ENCODE peak calls at places on chromosomes 7 and 10, in five cellular contexts. M is adrenal gland, Y is ovary, V is A549, B is IMR-90. K is an unnamed sample. For H3K4me1, the result is how much of the 10 kb centered on the place peaks cover.

GRCh38 chr7:134552105-134552504 is 3.2 kb downstream of the AKR1B15 start:
- DNase-seq in V (peak), B (peak), Y (no peak), M (no peak), K (no peak)

GRCh38 chr10:129491123-129491734 is 24.2 kb downstream of the MGMT start:
- DNase-seq in B (peak), M (no peak), Y (no peak), V (peak), K (no peak)

GRCh38 chr10:91758303-91759146 is 39.7 kb upstream of the TNKS2 start:
- DNase-seq in Y (no peak), B (peak), V (peak), M (no peak), K (no peak)

GRCh38 chr10:43957267-43958070 is 308.8 kb upstream of the ZNF32 start:
- DNase-seq in Y (no peak), B (no peak), V (no peak), M (no peak), K (peak)

GRCh38 chr10:48519731-48520506 is 85.0 kb downstream of the ARHGAP22 start:
- DNase-seq in B (no peak), Y (no peak), M (no peak), V (no peak), K (peak)

GRCh38 chr7:134941185-134941900 is 45.0 kb upstream of the AGBL3 start:
- DNase-seq in M (no peak), V (peak), B (peak), Y (no peak), K (no peak)

GRCh38 chr10:23826399-23826798 is 382.5 kb upstream of the KIAA1217 start:
- DNase-seq in M (peak), B (no peak), Y (no peak), V (peak), K (no peak)

GRCh38 chr7:47795631-47796030 is 152.6 kb downstream of the PKD1L1 start:
- DNase-seq in V (no peak), Y (no peak), M (no peak), B (peak), K (no peak)

GRCh38 chr7:127798023-127798422 is 146.0 kb downstream of the SND1 start:
- DNase-seq in V (no peak), B (no peak), Y (no peak), M (peak), K (no peak)

GRCh38 chr7:20328692-20329091 is 2.0 kb upstream of the ITGB8 start:
- DNase-seq in V (no peak), B (no peak), Y (no peak), M (no peak), K (no peak)

GRCh38 chr10:36437367-36437766 is 688.0 kb upstream of the ANKRD30A start:
- DNase-seq in B (no peak), M (no peak), V (no peak), Y (no peak), K (no peak)

GRCh38 chr7:22350466-22351328 is 6.3 kb downstream of the RAPGEF5 start:
- DNase-seq in M (peak), B (peak), Y (no peak), V (no peak), K (no peak)

GRCh38 chr10:54797636-54798395 is 3.2 kb downstream of the PCDH15 start:
- DNase-seq in B (peak), M (no peak), Y (no peak), V (no peak), K (no peak)

GRCh38 chr7:111312966-111313365 is 222.0 kb downstream of the LRRN3 start:
- DNase-seq in V (peak), Y (no peak), M (no peak), B (peak), K (no peak)

GRCh38 chr7:150372271-150373048 is 3.8 kb downstream of the REPIN1 start:
- DNase-seq in V (no peak), Y (no peak), B (no peak), M (no peak), K (no peak)

DNA sequence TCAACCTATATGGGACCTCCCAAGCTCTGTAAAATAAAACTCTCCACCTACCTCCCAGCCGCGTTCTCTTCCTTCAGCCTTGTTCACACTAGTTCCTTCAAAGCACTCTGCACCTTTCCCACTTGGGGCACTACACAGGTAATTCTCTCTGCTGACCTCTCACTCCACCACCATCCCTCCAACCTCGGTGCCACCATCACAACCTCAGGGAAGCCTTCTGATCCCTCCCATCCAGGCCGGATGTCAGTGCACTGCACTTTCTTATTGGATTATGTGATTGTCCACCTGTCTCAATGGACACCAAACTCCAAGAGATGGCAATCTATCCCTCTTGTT is 7.0 kb downstream of the LARP4B start:
- DNase-seq in Y (no peak), M (no peak), V (no peak), B (no peak), K (no peak)
- TF ChIP-seq POLR2A in Y (no peak), M (no peak), V (no peak), B (no peak), K (no peak)

DNA sequence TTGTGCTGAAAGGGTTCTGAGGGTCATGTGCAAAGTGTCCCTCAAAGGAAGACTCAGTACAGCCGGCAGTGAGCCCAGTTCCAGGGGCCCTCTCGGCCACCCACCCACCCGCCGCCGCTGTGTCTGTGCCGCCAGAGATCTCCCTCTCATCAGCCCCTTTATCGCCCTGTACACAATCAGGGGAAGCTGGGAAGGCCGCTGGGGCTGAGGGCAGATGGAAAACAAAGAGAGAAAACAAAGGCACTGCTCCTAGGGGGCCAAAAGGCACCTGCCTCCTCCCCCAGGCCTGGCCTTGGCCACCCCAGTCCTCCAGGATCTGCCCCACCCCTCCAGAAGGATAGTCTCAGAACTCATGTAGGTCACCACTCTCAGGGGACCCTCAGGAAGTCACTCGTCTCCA is 67.0 kb downstream of the ZMIZ1 start:
- DNase-seq in Y (no peak), V (no peak), B (no peak), M (no peak), K (no peak)
- H3K4me1 ChIP-seq in Y (half or more), V (half or more), B (half or more), M (half or more), K (half or more)

GRCh38 chr7:138979226-138979979 is 1.8 kb downstream of the KIAA1549 start:
- DNase-seq in V (peak), Y (no peak), M (peak), B (peak), K (no peak)

GRCh38 chr7:138974103-138974502 is 7.1 kb downstream of the KIAA1549 start:
- DNase-seq in B (no peak), M (no peak), Y (no peak), V (no peak), K (no peak)

GRCh38 chr7:138978541-138979184 is 2.5 kb downstream of the KIAA1549 start:
- DNase-seq in B (no peak), M (no peak), Y (no peak), V (no peak), K (no peak)

GRCh38 chr7:138974675-138975237 is 6.4 kb downstream of the KIAA1549 start:
- DNase-seq in Y (no peak), V (no peak), M (no peak), B (no peak), K (no peak)

GRCh38 chr7:138975343-138976104 is 5.7 kb downstream of the KIAA1549 start:
- DNase-seq in V (no peak), Y (no peak), B (no peak), M (no peak), K (no peak)
- TF ChIP-seq POLR2A in V (no peak), Y (no peak), B (no peak), M (no peak), K (no peak)

GRCh38 chr10:95475003-95475383 is 86.2 kb downstream of the SORBS1 start:
- DNase-seq in Y (no peak), V (no peak), M (no peak), B (no peak), K (no peak)

GRCh38 chr10:95478185-95478584 is 83.0 kb downstream of the SORBS1 start:
- DNase-seq in V (no peak), M (no peak), B (no peak), Y (no peak), K (no peak)

GRCh38 chr10:95475827-95476481 is 85.2 kb downstream of the SORBS1 start:
- DNase-seq in Y (no peak), B (no peak), M (no peak), V (no peak), K (no peak)

GRCh38 chr10:95477175-95477520 is 84.0 kb downstream of the SORBS1 start:
- DNase-seq in B (no peak), M (no peak), V (no peak), Y (no peak), K (no peak)

GRCh38 chr10:95476482-95477174 is 84.5 kb downstream of the SORBS1 start:
- DNase-seq in Y (no peak), M (no peak), B (no peak), V (no peak), K (no peak)
- H3K4me1 ChIP-seq in Y (under half), M (under half), B (under half), V (under half), K (under half)

GRCh38 chr10:3935141-3935540 is 150.1 kb upstream of the KLF6 start:
- DNase-seq in Y (peak), B (peak), V (no peak), M (no peak), K (no peak)
- TF ChIP-seq POLR2A in Y (no peak), B (no peak), V (no peak), M (no peak), K (no peak)

GRCh38 chr10:22631185-22631584 is 83.2 kb downstream of the PIP4K2A start:
- DNase-seq in Y (no peak), M (no peak), V (no peak), B (no peak), K (no peak)
- H3K4me1 ChIP-seq in Y (under half), M (under half), V (under half), B (under half), K (half or more)

GRCh38 chr7:27633062-27633461 is 29.6 kb downstream of the HIBADH start:
- DNase-seq in V (no peak), M (no peak), B (no peak), Y (no peak), K (no peak)

GRCh38 chr7:27634892-27635538 is 27.7 kb downstream of the HIBADH start:
- DNase-seq in B (no peak), M (no peak), V (no peak), Y (no peak), K (no peak)

GRCh38 chr7:27631411-27631810 is 31.3 kb downstream of the HIBADH start:
- DNase-seq in V (no peak), B (peak), Y (no peak), M (no peak), K (no peak)

GRCh38 chr7:27636326-27637006 is 26.2 kb downstream of the HIBADH start:
- DNase-seq in V (no peak), B (no peak), Y (no peak), M (no peak), K (no peak)

DNA sequence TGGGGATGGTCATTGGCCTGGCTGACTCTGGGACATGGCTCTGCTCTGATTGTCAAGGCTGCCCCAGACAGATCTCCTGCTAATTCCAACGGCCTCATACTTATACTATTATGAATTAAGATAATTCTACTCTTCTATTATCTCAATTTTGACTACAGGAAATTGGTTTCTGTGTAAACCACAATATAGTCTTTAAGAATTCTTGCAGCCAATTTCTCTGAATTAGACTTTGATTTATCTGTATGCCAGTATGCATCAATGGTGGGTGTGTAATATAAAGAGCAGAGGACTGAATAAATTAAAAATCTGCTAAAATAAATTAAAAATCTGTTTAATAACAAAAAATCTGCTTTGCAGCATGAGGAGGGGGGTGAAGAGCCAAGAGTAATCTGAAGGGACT is 27.0 kb downstream of the HIBADH start:
- DNase-seq in Y (no peak), V (no peak), B (no peak), M (no peak), K (no peak)
- TF ChIP-seq POLR2A in Y (no peak), V (no peak), B (no peak), M (no peak), K (no peak)

GRCh38 chr10:60414877-60415585 is 25.4 kb upstream of the ANK3 start:
- DNase-seq in B (peak), V (peak), Y (no peak), M (no peak), K (no peak)
- H3K4me1 ChIP-seq in B (under half), V (under half), Y (under half), M (under half), K (under half)

K was measured in spleen.